ENCODE peak calls at places on chromosomes 7 and 10, in five cellular contexts. B, Q, H, G and V are unnamed samples.

GRCh38 chr10:103789771-103790201 is 65.6 kb downstream of the SH3PXD2A start:
- DNase-seq in Q (no peak), H (no peak), G (peak), B (no peak), V (no peak)

GRCh38 chr7:127652333-127653248 is 597 bp downstream of the SND1 start:
- DNase-seq in Q (no peak), B (peak), H (no peak), G (no peak), V (no peak)

GRCh38 chr7:44969701-44970494 is 8.9 kb downstream of the MYO1G start:
- DNase-seq in H (no peak), Q (no peak), B (no peak), G (no peak), V (no peak)

GRCh38 chr7:151133986-151134742 is 33.3 kb downstream of the GBX1 start:
- DNase-seq in H (no peak), B (no peak), G (no peak), Q (no peak), V (no peak)

GRCh38 chr10:70771311-70772194 is 13.6 kb downstream of the TBATA start:
- DNase-seq in B (no peak), G (no peak), Q (no peak), H (no peak), V (no peak)

GRCh38 chr7:77570330-77571011 is 33.4 kb downstream of the PTPN12 start:
- DNase-seq in H (no peak), Q (no peak), B (peak), G (no peak), V (no peak)

GRCh38 chr10:25226775-25227682 is 52.2 kb downstream of the GPR158 start:
- DNase-seq in G (peak), H (no peak), B (peak), Q (peak), V (peak)

GRCh38 chr7:134254311-134254710 is 62.4 kb downstream of the SLC35B4 start:
- DNase-seq in B (peak), Q (no peak), G (no peak), H (no peak), V (no peak)

GRCh38 chr7:604038-604883 is 84.6 kb upstream of the PDGFA start:
- DNase-seq in H (peak), G (peak), Q (no peak), B (no peak), V (no peak)

GRCh38 chr7:69597278-69598076 is 798 bp upstream of the AUTS2 start:
- DNase-seq in G (peak), Q (peak), H (peak), B (peak), V (no peak)

GRCh38 chr10:11586170-11586569 is 25.3 kb downstream of the USP6NL start:
- DNase-seq in G (no peak), H (no peak), B (no peak), Q (no peak), V (no peak)

GRCh38 chr7:148306759-148307158 is 283.8 kb upstream of the C7orf33 start:
- DNase-seq in Q (no peak), B (no peak), H (peak), G (no peak), V (no peak)